ENCODE peak calls at places on chromosomes 13 and 19, in seven cellular contexts. S is activated gamma-delta T cell; N is endothelial cell; W is SK-MEL-5; X is activated CD4-positive, alpha-beta T cell treated with anti-CD3 and anti-CD28 coated beads for 48 hours; C is hypothalamus; K is heart right ventricle. L is an unnamed sample.

GRCh38 chr19:24159707-24160106 is 72.7 kb downstream of the ZNF254 start:
- DNase-seq in S (no peak), N (no peak), W (peak), X (no peak), C (no peak), K (no peak), L (no peak)

GRCh38 chr19:4432918-4433506 is 24.6 kb downstream of the UBXN6 start:
- DNase-seq in S (no peak), N (no peak), W (no peak), X (no peak), C (no peak), K (no peak), L (no peak)

GRCh38 chr13:47277774-47278173 is 380.9 kb upstream of the HTR2A start:
- DNase-seq in S (no peak), N (no peak), W (no peak), X (no peak), C (no peak), K (no peak), L (no peak)

GRCh38 chr13:49341941-49342340 is 94.2 kb downstream of the CDADC1 start:
- DNase-seq in S (no peak), N (no peak), W (no peak), X (no peak), C (no peak), K (no peak), L (no peak)

GRCh38 chr19:40932008-40932959 is 50.3 kb upstream of the CYP2A7 start:
- DNase-seq in S (no peak), N (no peak), W (no peak), X (no peak), C (no peak), K (no peak), L (no peak)

GRCh38 chr13:35163674-35164073 is 221.6 kb downstream of the NBEA start:
- DNase-seq in S (no peak), N (no peak), W (no peak), X (no peak), C (no peak), K (no peak), L (no peak)

GRCh38 chr13:41411536-41411935 is 45.8 kb upstream of the RGCC start:
- DNase-seq in S (no peak), N (peak), W (peak), X (no peak), C (no peak), K (no peak), L (peak)

GRCh38 chr13:95117092-95117491 is 184.2 kb downstream of the ABCC4 start:
- DNase-seq in S (no peak), N (no peak), W (no peak), X (no peak), C (no peak), K (no peak), L (no peak)

GRCh38 chr13:84997858-84998257 is 801.4 kb downstream of the SLITRK6 start:
- DNase-seq in S (no peak), N (no peak), W (no peak), X (no peak), C (no peak), K (no peak), L (no peak)

GRCh38 chr19:48470856-48471255 is 1.7 kb downstream of the CYTH2 start:
- DNase-seq in S (no peak), N (no peak), W (no peak), X (no peak), C (no peak), K (no peak), L (no peak)

GRCh38 chr13:101307181-101307701 is 109.1 kb downstream of the NALCN start:
- DNase-seq in S (no peak), N (no peak), W (no peak), X (no peak), C (no peak), K (no peak), L (no peak)

GRCh38 chr19:35124098-35125060 is 8.8 kb downstream of the FXYD3 start:
- DNase-seq in S (peak), N (peak), W (peak), X (peak), C (peak), K (peak), L (peak)

GRCh38 chr19:15252398-15253018 is 20.3 kb upstream of the EPHX3 start:
- DNase-seq in S (no peak), N (peak), W (peak), X (no peak), C (no peak), K (no peak), L (no peak)

GRCh38 chr19:23762884-23763711 is 4.4 kb upstream of the ZNF681 start:
- DNase-seq in S (peak), N (peak), W (peak), X (peak), C (peak), K (peak), L (no peak)

GRCh38 chr19:4952945-4953344 is 16.0 kb upstream of the KDM4B start:
- DNase-seq in S (no peak), N (no peak), W (no peak), X (no peak), C (no peak), K (no peak), L (no peak)

GRCh38 chr13:20398459-20398858 is 127.2 kb downstream of the CRYL1 start:
- DNase-seq in S (no peak), N (no peak), W (no peak), X (no peak), C (no peak), K (no peak), L (no peak)

GRCh38 chr19:7888145-7888825 is at the start of gene LRRC8E:
- DNase-seq in S (no peak), N (peak), W (no peak), X (peak), C (no peak), K (no peak), L (peak)

GRCh38 chr13:111559612-111560423 is 239.4 kb downstream of the TEX29 start:
- DNase-seq in S (no peak), N (no peak), W (no peak), X (no peak), C (no peak), K (no peak), L (no peak)

GRCh38 chr13:60433505-60433904 is 36.5 kb downstream of the TDRD3 start:
- DNase-seq in S (no peak), N (no peak), W (peak), X (no peak), C (no peak), K (no peak), L (no peak)

GRCh38 chr19:19657397-19657783 is 6.1 kb downstream of the ATP13A1 start:
- DNase-seq in S (no peak), N (no peak), W (no peak), X (no peak), C (no peak), K (no peak), L (no peak)

GRCh38 chr19:11693505-11694499 is 44.9 kb downstream of the ZNF823 start:
- DNase-seq in S (no peak), N (no peak), W (peak), X (peak), C (no peak), K (no peak), L (peak)